ENCODE peak calls at places on chromosomes 12 and 14, in seven cellular contexts. D is left ventricle myocardium inferior; U is GM23338; P is transverse colon; V is fibroblast of lung; S is upper lobe of right lung; W is CD4-positive, alpha-beta memory T cell. H is an unnamed sample. For H3K36me3, the result is how much of the 10 kb centered on the place peaks cover.

GRCh38 chr14:45114327-45114726 is 20.0 kb downstream of the FKBP3 start:
- DNase-seq in P (no peak), W (no peak), V (no peak), U (no peak), S (no peak), D (no peak), H (no peak)

GRCh38 chr14:35687335-35687939 is 121.7 kb downstream of the RALGAPA1 start:
- DNase-seq in U (peak), W (peak), P (peak), S (no peak), D (no peak), V (peak), H (no peak)

GRCh38 chr12:42483534-42483857 is 106.0 kb downstream of the PRICKLE1 start:
- DNase-seq in D (peak), P (peak), W (peak), U (no peak), S (no peak), V (no peak), H (peak)

GRCh38 chr14:102192840-102193502 is 53.3 kb downstream of the WDR20 start:
- DNase-seq in V (no peak), D (no peak), S (no peak), W (no peak), U (peak), P (no peak), H (no peak)

GRCh38 chr14:22850944-22851790 is 14.8 kb downstream of the MMP14 start:
- DNase-seq in W (no peak), V (peak), S (peak), D (peak), U (no peak), P (peak), H (no peak)

GRCh38 chr14:23362200-23362599 is 2.8 kb downstream of the EFS start:
- DNase-seq in W (no peak), P (no peak), U (peak), V (peak), D (no peak), S (no peak), H (no peak)

GRCh38 chr12:118541945-118542344 is 165.6 kb downstream of the SUDS3 start:
- DNase-seq in V (no peak), P (no peak), S (no peak), D (no peak), W (no peak), U (no peak), H (no peak)

GRCh38 chr12:84730561-84731162 is 181.9 kb downstream of the SLC6A15 start:
- DNase-seq in D (no peak), P (no peak), W (no peak), V (no peak), S (no peak), U (peak), H (no peak)

GRCh38 chr14:22929104-22929847 is at the start of gene PRMT5:
- DNase-seq in P (peak), U (peak), D (peak), V (peak), S (peak), W (peak), H (peak)

GRCh38 chr12:54032627-54033100 is at the start of gene HOXC5:
- DNase-seq in P (peak), V (peak), S (peak), W (peak), U (peak), D (peak), H (no peak)

GRCh38 chr12:119710941-119711551 is 43.1 kb downstream of the PRKAB1 start:
- DNase-seq in S (peak), W (no peak), U (peak), D (no peak), V (no peak), P (no peak), H (no peak)

GRCh38 chr14:74035556-74035955 is 16.4 kb downstream of the BBOF1 start:
- DNase-seq in U (no peak), P (no peak), W (no peak), D (no peak), V (peak), S (no peak), H (no peak)

GRCh38 chr14:90663680-90664079 is 152.6 kb downstream of the TTC7B start:
- DNase-seq in W (no peak), S (no peak), D (no peak), V (no peak), U (no peak), P (no peak), H (no peak)

GRCh38 chr14:55107766-55108554 is 21.1 kb upstream of the LGALS3 start:
- DNase-seq in U (no peak), P (peak), V (peak), D (peak), W (peak), S (peak), H (peak)

GRCh38 chr14:49545071-49545470 is 41.1 kb downstream of the RPS29 start:
- DNase-seq in P (no peak), S (no peak), D (no peak), V (no peak), W (no peak), U (no peak), H (no peak)

GRCh38 chr12:131987552-131987951 is 37.8 kb downstream of the EP400 start:
- DNase-seq in S (no peak), V (no peak), U (no peak), D (no peak), W (no peak), P (no peak), H (no peak)
- H3K36me3 ChIP-seq in S (half or more), V (under half), U (under half), D (half or more), W (half or more), P (under half), H (under half)

GRCh38 chr12:65511927-65512326 is 233.4 kb downstream of the MSRB3 start:
- DNase-seq in W (no peak), D (no peak), V (no peak), S (no peak), U (no peak), P (no peak), H (no peak)

GRCh38 chr12:65509953-65510352 is 231.5 kb downstream of the MSRB3 start:
- DNase-seq in P (no peak), S (no peak), D (no peak), U (no peak), V (no peak), W (no peak), H (no peak)

GRCh38 chr12:65508281-65509035 is 230.0 kb downstream of the MSRB3 start:
- DNase-seq in P (no peak), U (no peak), D (no peak), S (no peak), W (no peak), V (no peak), H (no peak)

GRCh38 chr12:65511134-65511912 is 232.8 kb downstream of the MSRB3 start:
- DNase-seq in D (peak), W (no peak), P (no peak), U (no peak), V (peak), S (no peak), H (no peak)

GRCh38 chr12:65510584-65511050 is 232.1 kb downstream of the MSRB3 start:
- DNase-seq in S (no peak), W (no peak), U (peak), P (peak), D (peak), V (peak), H (no peak)
- H3K4me3 ChIP-seq in S (no peak), W (no peak), U (peak), P (no peak), D (no peak), V (no peak), H (no peak)

GRCh38 chr12:124335426-124336183 is 40.7 kb downstream of the RFLNA start:
- DNase-seq in P (no peak), S (no peak), V (no peak), U (peak), W (no peak), D (no peak), H (no peak)
- H3K36me3 ChIP-seq in P (under half), S (half or more), V (under half), U (under half), W (under half), D (half or more), H (half or more)

GRCh38 chr14:103220982-103221641 is 97.9 kb downstream of the TNFAIP2 start:
- DNase-seq in W (no peak), V (no peak), P (no peak), U (no peak), S (no peak), D (no peak), H (no peak)
- H3K4me3 ChIP-seq in W (no peak), V (no peak), P (peak), U (peak), S (peak), D (peak), H (peak)

DNA sequence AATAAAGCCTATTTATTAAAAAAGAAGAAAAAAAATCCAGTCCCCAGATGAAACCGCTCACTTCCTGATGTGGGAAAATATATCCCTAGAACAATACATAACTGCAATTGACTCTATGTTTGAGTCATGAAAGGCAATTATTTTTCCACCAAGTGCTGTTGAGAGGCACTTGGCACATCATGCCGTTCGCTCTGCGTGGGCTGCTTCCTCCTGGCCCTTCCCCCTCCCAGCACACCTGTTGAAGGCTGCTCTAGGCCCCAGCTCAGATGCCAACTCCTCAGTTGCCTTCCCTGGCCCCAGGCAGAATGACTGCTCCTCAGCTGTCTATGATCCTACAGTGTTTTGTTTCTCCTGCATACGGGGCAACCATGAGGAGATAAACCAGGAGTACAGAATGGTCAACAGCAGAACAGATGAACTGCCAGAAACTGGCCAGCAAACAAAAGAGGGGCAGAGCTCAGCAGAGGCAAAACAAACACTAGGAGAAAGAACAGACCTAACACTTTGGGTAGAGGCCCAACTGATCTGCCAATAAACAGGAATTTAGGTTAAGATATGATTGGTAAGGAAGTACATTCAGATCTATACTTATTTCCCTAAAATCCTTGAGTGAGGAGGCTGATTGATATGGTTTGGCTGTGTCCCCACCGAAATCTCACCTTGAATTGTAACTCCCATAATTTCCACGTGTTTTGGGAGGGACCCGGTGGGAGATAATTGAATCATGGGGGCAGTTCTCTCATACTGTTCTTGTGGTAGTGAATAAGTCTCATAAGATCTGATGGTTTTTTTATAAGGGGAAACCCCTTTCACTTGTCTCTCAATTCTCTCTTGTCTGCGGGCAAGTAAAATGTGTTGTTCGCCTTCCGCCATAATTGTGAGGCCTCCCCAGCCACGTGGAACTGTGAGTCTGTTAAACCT is 58.7 kb downstream of the SLC38A1 start:
- DNase-seq in D (peak), W (peak), V (no peak), S (peak), P (peak), U (peak), H (no peak)
- H3K36me3 ChIP-seq in D (under half), W (under half), V (under half), S (under half), P (under half), U (under half), H (under half)

DNA sequence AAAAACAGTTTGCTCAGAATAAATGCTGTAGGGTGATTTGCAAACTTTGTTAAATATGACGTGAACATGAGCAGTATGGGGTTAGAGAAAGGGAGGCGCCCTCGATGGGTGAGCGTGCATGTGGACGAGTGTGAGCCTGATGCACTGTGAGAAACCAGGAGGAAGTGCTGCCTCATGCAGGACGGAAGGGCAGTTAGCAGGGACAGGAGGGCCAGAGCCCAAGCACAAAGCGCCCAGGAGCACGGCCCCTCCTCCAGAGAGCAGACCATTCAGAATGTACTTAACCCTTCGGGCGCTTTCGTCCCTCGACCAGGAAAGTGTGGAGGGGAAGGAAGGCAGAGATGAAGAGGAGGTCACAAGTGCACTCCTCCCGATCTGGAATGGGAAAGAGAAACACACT is 44.9 kb downstream of the TCHP start:
- DNase-seq in D (no peak), P (no peak), S (no peak), W (no peak), V (peak), U (peak), H (no peak)
- H3K4me3 ChIP-seq in D (no peak), P (no peak), S (no peak), W (no peak), V (no peak), U (peak), H (no peak)

DNA sequence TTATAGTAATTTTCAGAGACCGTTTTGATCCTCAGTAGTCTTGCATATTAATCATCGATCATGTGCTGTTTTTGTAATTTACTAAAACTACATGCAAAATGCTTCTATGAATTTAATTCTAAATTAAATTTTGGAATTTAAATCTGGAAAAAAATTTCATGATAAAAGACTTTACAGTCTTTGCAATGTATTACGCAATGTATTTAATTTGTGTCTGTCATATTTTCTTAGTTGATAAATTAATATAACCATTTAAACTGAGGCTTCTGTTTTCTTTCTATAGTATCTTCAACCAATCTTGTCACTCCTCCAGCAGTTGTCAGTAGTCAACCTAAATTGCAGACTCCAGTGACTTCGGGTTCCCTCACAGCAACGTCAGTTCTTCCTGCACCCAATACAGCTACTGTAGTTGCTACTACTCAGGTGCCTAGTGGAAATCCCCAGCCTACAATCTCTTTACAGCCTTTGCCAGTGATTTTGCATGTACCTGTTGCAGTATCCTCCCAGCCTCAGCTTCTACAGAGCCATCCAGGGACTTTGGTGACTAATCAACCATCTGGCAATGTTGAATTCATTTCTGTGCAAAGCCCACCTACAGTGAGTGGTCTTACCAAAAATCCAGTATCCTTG is 94.8 kb downstream of the ATF7IP start:
- DNase-seq in V (no peak), S (no peak), W (no peak), D (no peak), P (no peak), U (no peak), H (no peak)
- H3K36me3 ChIP-seq in V (under half), S (half or more), W (under half), D (half or more), P (under half), U (under half), H (under half)

DNA sequence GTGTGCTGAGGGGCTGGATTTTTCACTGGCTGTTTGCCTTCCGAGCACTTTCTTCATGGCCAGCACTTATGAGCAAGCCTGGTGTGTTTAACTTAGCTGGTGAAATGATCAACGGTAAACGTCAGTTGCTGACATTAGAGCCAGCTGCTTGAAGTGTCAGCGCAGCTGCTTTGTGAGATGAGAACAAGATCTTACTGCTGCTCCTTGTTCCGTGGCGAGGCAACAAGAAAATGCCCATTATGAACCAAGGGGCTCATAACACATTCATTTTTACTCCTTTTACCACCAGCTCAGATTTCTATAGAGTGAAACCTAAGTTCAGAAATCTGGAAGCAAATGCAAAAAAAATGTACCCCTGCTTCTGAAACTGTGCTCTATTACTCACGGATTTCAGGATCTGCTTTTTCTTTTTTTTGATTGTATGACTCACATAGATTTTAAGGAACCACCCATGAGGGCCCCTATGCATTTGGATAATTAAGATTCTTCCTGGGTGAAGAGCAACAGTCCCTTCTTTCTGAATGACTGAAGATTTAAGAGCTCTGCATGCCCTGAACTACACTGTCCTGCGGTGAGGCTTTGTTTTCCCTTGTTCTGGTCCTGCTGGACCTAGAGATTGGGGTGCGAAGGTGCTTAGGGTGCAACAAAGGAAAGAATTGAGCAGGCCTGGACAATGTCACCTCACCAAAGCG is 74.3 kb upstream of the CPM start:
- DNase-seq in P (peak), S (no peak), W (no peak), U (peak), V (peak), D (no peak), H (no peak)
- H3K4me3 ChIP-seq in P (no peak), S (peak), W (no peak), U (peak), V (peak), D (peak), H (peak)